ENCODE peak calls at places on chromosome 3, in four cellular contexts. One of them, this sample, is unnamed.

GRCh38 chr3:47669026-47669749 is 90.5 kb upstream of the CSPG5 start:
- DNase-seq in MM.1S: no peak
- DNase-seq in effector memory CD4-positive, alpha-beta T cell: no peak
- DNase-seq in astrocyte: peak; percentile 42
- DNase-seq in this sample: no peak

GRCh38 chr3:48595526-48596121 is 495 bp upstream of the COL7A1 start:
- DNase-seq in astrocyte: peak; percentile 77
- DNase-seq in MM.1S: no peak
- DNase-seq in effector memory CD4-positive, alpha-beta T cell: no peak
- DNase-seq in this sample: no peak

GRCh38 chr3:148642616-148643015 is 55.1 kb upstream of the AGTR1 start:
- DNase-seq in effector memory CD4-positive, alpha-beta T cell: no peak
- DNase-seq in astrocyte: peak; percentile 47
- DNase-seq in MM.1S: no peak
- DNase-seq in this sample: no peak

GRCh38 chr3:150331978-150332568 is 76.0 kb upstream of the TSC22D2 start:
- DNase-seq in astrocyte: no peak
- DNase-seq in effector memory CD4-positive, alpha-beta T cell: no peak
- DNase-seq in MM.1S: no peak
- DNase-seq in this sample: no peak

GRCh38 chr3:168249539-168250414 is 154.1 kb upstream of the GOLIM4 start:
- DNase-seq in effector memory CD4-positive, alpha-beta T cell: no peak
- DNase-seq in MM.1S: peak; percentile 91
- DNase-seq in astrocyte: peak; percentile 68
- DNase-seq in this sample: peak; percentile 90

GRCh38 chr3:139325551-139325950 is 18.3 kb upstream of the MRPS22 start:
- DNase-seq in effector memory CD4-positive, alpha-beta T cell: no peak
- DNase-seq in astrocyte: no peak
- DNase-seq in MM.1S: no peak
- DNase-seq in this sample: no peak

GRCh38 chr3:30145281-30145680 is 461.1 kb upstream of the TGFBR2 start:
- DNase-seq in MM.1S: no peak
- DNase-seq in effector memory CD4-positive, alpha-beta T cell: no peak
- DNase-seq in astrocyte: no peak
- DNase-seq in this sample: no peak

GRCh38 chr3:119679874-119680273 is 2.7 kb upstream of the COX17 start:
- DNase-seq in MM.1S: no peak
- DNase-seq in astrocyte: no peak
- DNase-seq in effector memory CD4-positive, alpha-beta T cell: no peak
- DNase-seq in this sample: no peak

GRCh38 chr3:109640146-109640652 is 302.9 kb upstream of the DPPA4 start:
- DNase-seq in effector memory CD4-positive, alpha-beta T cell: no peak
- DNase-seq in MM.1S: no peak
- DNase-seq in astrocyte: peak; percentile 7
- DNase-seq in this sample: no peak

GRCh38 chr3:147119346-147119745 is 287.0 kb downstream of the ZIC4 start:
- DNase-seq in MM.1S: no peak
- DNase-seq in effector memory CD4-positive, alpha-beta T cell: no peak
- DNase-seq in astrocyte: no peak
- DNase-seq in this sample: no peak

GRCh38 chr3:58237238-58237939 is at the start of gene ABHD6:
- DNase-seq in astrocyte: peak; percentile 45
- DNase-seq in effector memory CD4-positive, alpha-beta T cell: peak; percentile 74
- DNase-seq in MM.1S: peak; percentile 70
- DNase-seq in this sample: peak; percentile 91

GRCh38 chr3:197023241-197023997 is 6.2 kb downstream of the MELTF start:
- DNase-seq in astrocyte: no peak
- DNase-seq in MM.1S: peak; percentile 46
- DNase-seq in effector memory CD4-positive, alpha-beta T cell: no peak
- DNase-seq in this sample: no peak
- H3K27ac ChIP-seq in astrocyte: no peak overlapping the region
- H3K27ac ChIP-seq in MM.1S: no peak overlapping the region
- H3K27ac ChIP-seq in effector memory CD4-positive, alpha-beta T cell: no peak overlapping the region
- H3K27ac ChIP-seq in this sample: no peak overlapping the region

DNA sequence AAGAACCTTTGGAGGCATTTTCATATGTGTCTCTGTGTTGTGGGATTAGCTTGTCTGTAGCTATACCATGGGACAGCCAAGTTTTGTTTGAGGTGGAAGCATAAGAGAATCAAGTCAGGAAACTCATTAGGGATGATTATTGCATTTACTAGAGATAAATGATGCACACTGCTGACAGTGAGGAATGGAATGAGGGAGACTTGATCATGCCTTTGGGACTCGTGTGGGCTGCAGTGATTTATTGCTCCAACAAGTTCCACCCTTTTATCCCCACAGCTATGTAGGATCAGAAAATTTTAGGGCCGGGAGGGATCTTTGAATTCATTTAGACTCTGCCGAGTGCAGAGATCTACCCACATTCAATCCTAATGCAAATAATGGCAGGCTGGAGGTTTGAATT is 16.3 kb downstream of the ZNF385D start:
- DNase-seq in astrocyte: no peak
- DNase-seq in effector memory CD4-positive, alpha-beta T cell: no peak
- DNase-seq in MM.1S: no peak
- DNase-seq in this sample: no peak
- H3K4me3 ChIP-seq in astrocyte: no peak overlapping the region
- H3K4me3 ChIP-seq in effector memory CD4-positive, alpha-beta T cell: no peak overlapping the region
- H3K4me3 ChIP-seq in MM.1S: no peak overlapping the region
- H3K4me3 ChIP-seq in this sample: no peak overlapping the region

GRCh38 chr3:123684636-123685035 is 99.8 kb upstream of the HACD2 start:
- DNase-seq in MM.1S: no peak
- DNase-seq in effector memory CD4-positive, alpha-beta T cell: no peak
- DNase-seq in astrocyte: no peak
- DNase-seq in this sample: no peak
- H3K4me1 ChIP-seq in MM.1S: no peaks in the 10 kb centered on the region
- H3K4me1 ChIP-seq in effector memory CD4-positive, alpha-beta T cell: no peaks in the 10 kb centered on the region
- H3K4me1 ChIP-seq in astrocyte: peaks cover 31% of the 10 kb centered on the region
- H3K4me1 ChIP-seq in this sample: peaks cover 24% of the 10 kb centered on the region

DNA sequence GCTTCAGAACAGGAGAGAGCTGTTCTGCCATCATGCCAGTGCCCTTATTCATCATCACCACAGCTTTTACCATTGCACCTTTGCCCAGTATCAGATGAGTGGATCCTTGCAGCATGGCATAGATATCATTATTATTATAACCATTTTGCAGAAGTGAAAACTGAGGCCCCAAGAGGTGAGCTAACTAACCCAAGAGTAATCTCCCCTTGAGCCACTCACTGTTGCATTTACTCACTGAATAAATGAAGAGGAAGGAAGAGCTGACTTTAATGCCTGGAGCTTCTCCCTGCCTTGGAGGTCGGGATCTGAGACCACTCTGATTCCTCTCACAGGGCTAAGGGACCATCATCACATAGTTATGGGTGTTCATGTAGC is 32.0 kb downstream of the HRH1 start:
- DNase-seq in astrocyte: no peak
- DNase-seq in effector memory CD4-positive, alpha-beta T cell: no peak
- DNase-seq in MM.1S: no peak
- DNase-seq in this sample: no peak
- H3K27ac ChIP-seq in astrocyte: no peak overlapping the region
- H3K27ac ChIP-seq in effector memory CD4-positive, alpha-beta T cell: no peak overlapping the region
- H3K27ac ChIP-seq in MM.1S: no peak overlapping the region
- H3K27ac ChIP-seq in this sample: peak overlapping the region; percentile 32

GRCh38 chr3:105823149-105823866 is 45.5 kb downstream of the CBLB start:
- DNase-seq in effector memory CD4-positive, alpha-beta T cell: no peak
- DNase-seq in MM.1S: no peak
- DNase-seq in astrocyte: peak; percentile 99
- DNase-seq in this sample: no peak
- H3K4me3 ChIP-seq in effector memory CD4-positive, alpha-beta T cell: no peak overlapping the region
- H3K4me3 ChIP-seq in MM.1S: no peak overlapping the region
- H3K4me3 ChIP-seq in astrocyte: peak overlapping the region; percentile 19
- H3K4me3 ChIP-seq in this sample: no peak overlapping the region

DNA sequence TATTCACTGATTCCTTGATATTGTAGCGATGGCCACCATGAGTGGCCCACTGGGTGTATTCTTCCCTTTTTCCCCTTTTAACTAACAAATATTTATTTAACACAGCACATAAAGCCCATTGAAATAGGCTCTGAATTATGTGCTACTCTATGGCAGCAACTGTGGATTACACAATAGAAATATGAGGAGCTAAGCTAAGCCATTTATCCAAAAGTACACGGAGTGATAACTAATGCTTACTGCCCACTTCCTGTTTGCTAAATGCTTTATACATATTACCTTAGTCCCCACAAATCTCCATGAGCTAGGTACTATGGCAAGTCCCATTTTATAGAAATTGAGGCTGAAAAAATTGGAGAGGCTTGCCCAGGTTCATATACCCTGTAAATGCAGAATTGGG is 17.9 kb downstream of the ILDR1 start:
- DNase-seq in effector memory CD4-positive, alpha-beta T cell: no peak
- DNase-seq in astrocyte: no peak
- DNase-seq in MM.1S: no peak
- DNase-seq in this sample: no peak
- H3K4me1 ChIP-seq in effector memory CD4-positive, alpha-beta T cell: no peaks in the 10 kb centered on the region
- H3K4me1 ChIP-seq in astrocyte: peaks cover 11% of the 10 kb centered on the region
- H3K4me1 ChIP-seq in MM.1S: peaks cover 41% of the 10 kb centered on the region
- H3K4me1 ChIP-seq in this sample: no peaks in the 10 kb centered on the region

GRCh38 chr3:101810023-101810415 is 31.0 kb downstream of the NXPE3 start:
- DNase-seq in MM.1S: no peak
- DNase-seq in astrocyte: no peak
- DNase-seq in effector memory CD4-positive, alpha-beta T cell: no peak
- DNase-seq in this sample: no peak
- H3K27ac ChIP-seq in MM.1S: peak overlapping the region; percentile 1
- H3K27ac ChIP-seq in astrocyte: no peak overlapping the region
- H3K27ac ChIP-seq in effector memory CD4-positive, alpha-beta T cell: no peak overlapping the region
- H3K27ac ChIP-seq in this sample: peak overlapping the region; percentile 32

DNA sequence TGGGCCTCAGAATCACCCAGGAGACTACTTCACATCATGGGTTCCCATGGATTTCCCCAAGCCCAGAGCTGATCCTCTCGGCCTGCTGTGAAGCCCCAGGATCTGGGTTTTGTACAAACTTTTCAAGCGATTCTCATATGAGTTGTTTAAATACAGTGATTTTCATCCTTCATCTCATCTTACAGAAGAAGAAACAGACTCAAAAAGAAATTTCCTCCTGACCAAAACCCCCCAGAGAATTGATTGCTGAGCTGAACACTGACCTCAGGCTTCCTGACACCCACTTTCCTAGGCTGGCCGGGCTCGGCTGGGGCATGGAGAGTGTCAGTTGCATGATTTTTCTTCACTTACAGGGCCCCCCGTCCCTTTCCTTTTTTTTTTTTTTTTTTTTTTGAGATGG is 60.3 kb downstream of the BDH1 start:
- DNase-seq in astrocyte: no peak
- DNase-seq in MM.1S: no peak
- DNase-seq in effector memory CD4-positive, alpha-beta T cell: no peak
- DNase-seq in this sample: no peak
- H3K4me3 ChIP-seq in astrocyte: no peak overlapping the region
- H3K4me3 ChIP-seq in MM.1S: no peak overlapping the region
- H3K4me3 ChIP-seq in effector memory CD4-positive, alpha-beta T cell: no peak overlapping the region
- H3K4me3 ChIP-seq in this sample: no peak overlapping the region

GRCh38 chr3:136728434-136728833 is 23.7 kb downstream of the STAG1 start:
- DNase-seq in astrocyte: no peak
- DNase-seq in MM.1S: no peak
- DNase-seq in effector memory CD4-positive, alpha-beta T cell: no peak
- DNase-seq in this sample: no peak
- H3K4me1 ChIP-seq in astrocyte: peaks cover 6% of the 10 kb centered on the region
- H3K4me1 ChIP-seq in MM.1S: peaks cover 23% of the 10 kb centered on the region
- H3K4me1 ChIP-seq in effector memory CD4-positive, alpha-beta T cell: peaks cover 22% of the 10 kb centered on the region
- H3K4me1 ChIP-seq in this sample: peaks cover 34% of the 10 kb centered on the region